ENCODE peak calls at places on chromosomes 11 and 22, in five cellular contexts. R is epithelial cell of esophagus, C is HFF-Myc, B is IMR-90, T is OCI-LY7. W is an unnamed sample.

GRCh38 chr11:107999759-108000455 is 8.8 kb upstream of the CUL5 start:
- DNase-seq in R (peak), C (no peak), B (peak), T (peak), W (no peak)

GRCh38 chr11:7564803-7565202 is 51.0 kb downstream of the PPFIBP2 start:
- DNase-seq in R (no peak), C (no peak), B (no peak), T (no peak), W (no peak)

GRCh38 chr22:25024895-25025294 is 72.4 kb downstream of the KIAA1671 start:
- DNase-seq in R (no peak), C (no peak), B (no peak), T (no peak), W (no peak)

GRCh38 chr22:27372364-27372763 is 429.2 kb downstream of the MN1 start:
- DNase-seq in R (no peak), C (no peak), B (no peak), T (no peak), W (no peak)

GRCh38 chr22:45190473-45190872 is 26.7 kb downstream of the NUP50 start:
- DNase-seq in R (no peak), C (no peak), B (no peak), T (no peak), W (no peak)

GRCh38 chr11:88414385-88414861 is 76.9 kb upstream of the CTSC start:
- DNase-seq in R (peak), C (peak), B (peak), T (no peak), W (peak)

GRCh38 chr11:17778352-17778751 is 43.8 kb downstream of the KCNC1 start:
- DNase-seq in R (no peak), C (no peak), B (no peak), T (no peak), W (no peak)

GRCh38 chr11:28739489-28740280 is 631.5 kb downstream of the METTL15 start:
- DNase-seq in R (no peak), C (no peak), B (no peak), T (no peak), W (no peak)

GRCh38 chr11:78472905-78473304 is 55.3 kb upstream of the GAB2 start:
- DNase-seq in R (no peak), C (no peak), B (no peak), T (no peak), W (no peak)

GRCh38 chr11:127600674-127601073 is 600.1 kb upstream of the KIRREL3 start:
- DNase-seq in R (no peak), C (no peak), B (no peak), T (no peak), W (no peak)

GRCh38 chr22:41445171-41446056 is 1.2 kb downstream of the TOB2 start:
- DNase-seq in R (peak), C (no peak), B (no peak), T (peak), W (no peak)

GRCh38 chr11:85170184-85170583 is 457.0 kb downstream of the DLG2 start:
- DNase-seq in R (peak), C (no peak), B (peak), T (no peak), W (peak)

GRCh38 chr11:85751738-85752137 is 59.2 kb downstream of the SYTL2 start:
- DNase-seq in R (no peak), C (no peak), B (peak), T (no peak), W (no peak)

GRCh38 chr22:20783844-20784723 is 10.2 kb downstream of the SERPIND1 start:
- DNase-seq in R (peak), C (peak), B (peak), T (peak), W (no peak)

GRCh38 chr11:62119569-62119968 is 4.2 kb upstream of the INCENP start:
- DNase-seq in R (no peak), C (no peak), B (no peak), T (no peak), W (no peak)

GRCh38 chr22:31253949-31254348 is 38.3 kb downstream of the PIK3IP1 start:
- DNase-seq in R (peak), C (no peak), B (no peak), T (no peak), W (no peak)

GRCh38 chr22:32411388-32411787 is 659 bp downstream of the RTCB start:
- DNase-seq in R (peak), C (no peak), B (peak), T (peak), W (no peak)

GRCh38 chr11:14542384-14542783 is 22.2 kb upstream of the PSMA1 start:
- DNase-seq in R (no peak), C (no peak), B (no peak), T (no peak), W (no peak)

GRCh38 chr22:21681566-21682370 is 16.0 kb downstream of the PPIL2 start:
- DNase-seq in R (peak), C (no peak), B (no peak), T (no peak), W (no peak)

GRCh38 chr11:19072464-19072863 is 11.9 kb upstream of the MRGPRX2 start:
- DNase-seq in R (peak), C (no peak), B (no peak), T (no peak), W (no peak)

GRCh38 chr22:34055525-34056200 is 135.4 kb upstream of the LARGE1 start:
- DNase-seq in R (peak), C (no peak), B (no peak), T (peak), W (no peak)

GRCh38 chr11:12113294-12113693 is 2.9 kb downstream of the MICAL2 start:
- DNase-seq in R (no peak), C (no peak), B (peak), T (no peak), W (no peak)
- H3K4me3 ChIP-seq in R (no peak), C (no peak), B (peak), T (no peak), W (no peak)

GRCh38 chr11:64233913-64234839 is at the start of gene VEGFB:
- DNase-seq in R (peak), C (no peak), B (peak), T (peak), W (no peak)

GRCh38 chr11:64232182-64233018 is 2.0 kb upstream of the VEGFB start:
- DNase-seq in R (no peak), C (no peak), B (no peak), T (no peak), W (no peak)

GRCh38 chr11:64235427-64236161 is 1.2 kb downstream of the VEGFB start:
- DNase-seq in R (no peak), C (no peak), B (no peak), T (no peak), W (no peak)

GRCh38 chr11:64237484-64237951 is 3.1 kb downstream of the VEGFB start:
- DNase-seq in R (peak), C (no peak), B (no peak), T (no peak), W (no peak)

GRCh38 chr11:64234840-64235379 is 526 bp downstream of the VEGFB start:
- DNase-seq in R (no peak), C (no peak), B (no peak), T (peak), W (no peak)
- H3K4me3 ChIP-seq in R (peak), C (peak), B (peak), T (peak), W (peak)

GRCh38 chr22:50599816-50600454 is 658 bp upstream of the MAPK8IP2 start:
- DNase-seq in R (peak), C (no peak), B (no peak), T (no peak), W (no peak)

GRCh38 chr22:50602338-50602700 is 1.7 kb downstream of the MAPK8IP2 start:
- DNase-seq in R (no peak), C (no peak), B (no peak), T (no peak), W (no peak)

GRCh38 chr22:50601669-50602337 is 1.2 kb downstream of the MAPK8IP2 start:
- DNase-seq in R (no peak), C (no peak), B (no peak), T (no peak), W (no peak)

GRCh38 chr22:50600541-50600940 is at the start of gene MAPK8IP2:
- DNase-seq in R (no peak), C (no peak), B (no peak), T (no peak), W (no peak)

GRCh38 chr22:50600967-50601668 is 525 bp downstream of the MAPK8IP2 start:
- DNase-seq in R (no peak), C (no peak), B (no peak), T (no peak), W (no peak)
- H3K4me3 ChIP-seq in R (no peak), C (no peak), B (no peak), T (no peak), W (no peak)

GRCh38 chr11:125114518-125114917 is 3.1 kb upstream of the TMEM218 start:
- DNase-seq in R (peak), C (no peak), B (no peak), T (no peak), W (no peak)

GRCh38 chr11:125110506-125110905 is 920 bp downstream of the TMEM218 start:
- DNase-seq in R (no peak), C (no peak), B (no peak), T (peak), W (no peak)

GRCh38 chr11:125110996-125111340 is 458 bp downstream of the TMEM218 start:
- DNase-seq in R (no peak), C (no peak), B (no peak), T (peak), W (no peak)

GRCh38 chr11:125111341-125112234 is at the start of gene TMEM218:
- DNase-seq in R (peak), C (peak), B (peak), T (peak), W (peak)

GRCh38 chr11:125112235-125112604 is 794 bp upstream of the TMEM218 start:
- DNase-seq in R (no peak), C (no peak), B (no peak), T (no peak), W (no peak)
- H3K4me3 ChIP-seq in R (peak), C (peak), B (no peak), T (peak), W (peak)

DNA sequence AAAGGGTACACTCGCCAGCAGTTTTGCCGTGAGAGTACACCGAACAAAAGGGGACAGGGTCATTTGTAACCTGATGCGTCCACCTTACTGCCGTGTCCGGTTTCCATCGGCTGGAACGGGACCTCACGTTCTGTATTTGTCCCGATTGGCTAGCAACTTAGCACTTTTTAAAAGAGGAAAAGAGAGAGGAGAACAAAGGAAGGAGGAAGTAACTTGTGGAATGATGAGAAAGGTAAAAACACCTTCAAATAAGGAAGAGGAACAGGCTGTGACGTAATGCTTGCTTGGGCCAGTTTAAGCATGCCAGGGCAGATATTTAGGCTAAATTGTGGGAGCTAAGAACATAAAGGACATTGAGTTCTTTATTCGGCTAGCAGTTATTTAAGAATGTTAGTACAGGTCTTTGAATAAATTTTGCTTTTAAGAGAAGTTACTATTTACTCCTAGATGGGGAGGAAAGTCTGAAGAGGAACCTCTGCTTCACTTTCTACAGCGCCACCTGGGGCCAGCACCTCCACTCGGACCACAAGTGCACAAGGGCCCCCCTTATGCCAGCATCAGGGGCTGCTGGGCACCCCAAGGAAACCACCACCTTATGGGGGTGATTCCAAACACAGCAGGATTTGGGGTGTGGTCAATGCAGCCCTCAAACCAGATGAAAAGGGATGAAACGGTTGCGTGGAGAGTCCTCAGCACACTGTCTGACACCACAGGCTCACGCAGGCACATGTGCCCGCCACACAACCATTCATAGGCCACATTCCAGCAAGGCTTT is 5.8 kb downstream of the ARSA start:
- DNase-seq in R (peak), C (no peak), B (no peak), T (peak), W (no peak)
- H3K4me3 ChIP-seq in R (peak), C (no peak), B (no peak), T (peak), W (no peak)

GRCh38 chr11:65295001-65295400 is 19.7 kb upstream of the CDC42EP2 start:
- DNase-seq in R (no peak), C (no peak), B (no peak), T (no peak), W (no peak)

GRCh38 chr11:65292866-65293265 is 21.8 kb upstream of the CDC42EP2 start:
- DNase-seq in R (no peak), C (no peak), B (no peak), T (no peak), W (no peak)

GRCh38 chr11:65295571-65296338 is 18.9 kb upstream of the CDC42EP2 start:
- DNase-seq in R (no peak), C (no peak), B (no peak), T (no peak), W (no peak)

GRCh38 chr11:65291613-65292012 is 23.1 kb upstream of the CDC42EP2 start:
- DNase-seq in R (no peak), C (no peak), B (peak), T (no peak), W (no peak)

GRCh38 chr11:65293909-65294381 is 20.7 kb upstream of the CDC42EP2 start:
- DNase-seq in R (no peak), C (no peak), B (no peak), T (no peak), W (no peak)
- H3K4me3 ChIP-seq in R (no peak), C (no peak), B (no peak), T (no peak), W (peak)

DNA sequence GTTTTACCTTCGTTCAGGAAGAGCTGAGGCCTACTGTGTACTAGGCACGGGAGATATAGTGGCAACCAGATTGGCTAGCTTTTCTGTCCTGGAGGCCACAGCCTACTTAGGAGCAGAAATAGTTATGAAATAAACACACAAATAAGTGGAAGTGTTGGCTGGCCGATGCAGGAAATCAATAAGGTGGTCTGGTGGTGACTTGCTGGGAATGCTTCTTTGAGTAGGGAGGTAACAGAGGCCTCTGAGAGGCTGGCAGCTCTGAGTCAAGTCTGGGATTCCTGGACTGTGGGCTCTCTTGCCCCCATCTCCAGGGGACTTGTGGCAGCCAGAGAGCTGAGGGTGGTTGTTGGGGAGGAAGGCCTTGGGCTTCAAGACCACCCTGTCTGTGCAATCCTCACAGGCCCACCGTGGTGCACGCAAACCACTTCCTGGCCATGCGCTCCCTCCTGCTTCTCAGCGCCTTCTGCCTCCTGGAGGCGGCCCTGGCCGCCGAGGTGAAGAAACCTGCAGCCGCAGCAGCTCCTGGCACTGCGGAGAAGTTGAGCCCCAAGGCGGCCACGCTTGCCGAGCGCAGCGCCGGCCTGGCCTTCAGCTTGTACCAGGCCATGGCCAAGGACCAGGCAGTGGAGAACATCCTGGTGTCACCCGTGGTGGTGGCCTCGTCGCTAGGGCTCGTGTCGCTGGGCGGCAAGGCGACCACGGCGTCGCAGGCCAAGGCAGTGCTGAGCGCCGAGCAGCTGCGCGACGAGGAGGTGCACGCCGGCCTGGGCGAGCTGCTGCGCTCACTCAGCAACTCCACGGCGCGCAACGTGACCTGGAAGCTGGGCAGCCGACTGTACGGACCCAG is 4.1 kb downstream of the SERPINH1 start:
- DNase-seq in R (no peak), C (no peak), B (no peak), T (no peak), W (no peak)
- H3K4me3 ChIP-seq in R (no peak), C (peak), B (no peak), T (no peak), W (peak)

DNA sequence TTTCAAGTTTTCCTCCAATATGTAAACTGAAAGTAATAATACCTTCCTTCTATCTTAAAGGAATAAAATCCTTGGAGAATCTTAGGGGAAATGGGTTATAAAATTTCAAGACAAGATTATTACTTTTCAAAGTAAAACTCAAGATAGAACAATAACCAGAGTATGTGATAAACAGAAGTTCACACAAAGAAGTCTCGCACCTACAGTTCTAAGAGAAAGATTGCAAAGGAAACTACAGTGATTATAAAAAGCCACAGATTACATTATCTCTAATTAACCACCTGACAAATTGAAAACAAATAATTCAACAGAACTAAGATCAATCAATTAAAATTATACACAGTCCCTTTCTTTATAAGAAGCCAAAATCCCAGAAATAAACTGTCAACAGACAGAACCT is 34.0 kb downstream of the AMBRA1 start:
- DNase-seq in R (no peak), C (no peak), B (no peak), T (no peak), W (no peak)
- H3K4me3 ChIP-seq in R (no peak), C (no peak), B (no peak), T (peak), W (no peak)

GRCh38 chr22:48858856-48859255 is 968.8 kb downstream of the BRD1 start:
- DNase-seq in R (no peak), C (no peak), B (no peak), T (no peak), W (no peak)

GRCh38 chr22:48856308-48856615 is 971.4 kb downstream of the BRD1 start:
- DNase-seq in R (no peak), C (no peak), B (no peak), T (no peak), W (no peak)

GRCh38 chr22:48855593-48856307 is 971.9 kb downstream of the BRD1 start:
- DNase-seq in R (no peak), C (no peak), B (no peak), T (no peak), W (no peak)

GRCh38 chr22:48858121-48858520 is 969.6 kb downstream of the BRD1 start:
- DNase-seq in R (no peak), C (no peak), B (no peak), T (no peak), W (no peak)

GRCh38 chr22:48857202-48857805 is 970.4 kb downstream of the BRD1 start:
- DNase-seq in R (no peak), C (no peak), B (no peak), T (no peak), W (no peak)
- H3K4me3 ChIP-seq in R (no peak), C (no peak), B (no peak), T (no peak), W (no peak)

DNA sequence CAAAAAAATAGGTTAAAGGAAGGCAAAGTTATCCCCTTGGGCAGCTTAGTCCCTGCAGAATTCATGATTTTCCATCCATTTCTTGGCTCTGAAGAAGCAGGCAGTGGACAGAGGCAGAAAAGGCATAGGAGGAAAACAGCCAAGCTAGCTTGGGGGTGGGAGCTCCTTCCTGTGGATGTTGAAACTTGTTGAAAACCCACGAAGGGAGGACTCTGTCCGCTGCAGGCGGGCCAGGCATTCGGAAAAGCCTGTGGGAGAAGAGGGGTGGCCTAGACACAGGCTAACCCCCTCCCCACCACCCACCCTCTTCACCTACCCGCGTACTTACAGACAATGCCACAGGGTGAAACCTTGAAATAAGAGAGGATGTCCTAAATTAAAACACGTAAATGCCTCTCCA is 72.1 kb downstream of the C22orf31 start:
- DNase-seq in R (no peak), C (no peak), B (no peak), T (no peak), W (no peak)
- H3K4me3 ChIP-seq in R (no peak), C (no peak), B (no peak), T (no peak), W (no peak)

W was measured in skeletal muscle cell.